ENCODE peak calls at places on chromosomes 2 and 18, in five cellular contexts. One of them, this sample, is unnamed.

GRCh38 chr2:121634354-121635307 is 14.6 kb downstream of the CLASP1 start:
- DNase-seq in WERI-Rb-1: no peak
- DNase-seq in heart left ventricle: no peak
- DNase-seq in tibial artery: no peak
- DNase-seq in endodermal cell: no peak
- DNase-seq in this sample: no peak

GRCh38 chr2:119659601-119660342 is 19.2 kb upstream of the TMEM177 start:
- DNase-seq in WERI-Rb-1: peak; percentile 41
- DNase-seq in heart left ventricle: peak; percentile 25
- DNase-seq in tibial artery: no peak
- DNase-seq in endodermal cell: peak; percentile 85
- DNase-seq in this sample: no peak

GRCh38 chr2:231800493-231801091 is 14.3 kb downstream of the COPS7B start:
- DNase-seq in WERI-Rb-1: peak; percentile 48
- DNase-seq in heart left ventricle: no peak
- DNase-seq in tibial artery: no peak
- DNase-seq in endodermal cell: peak; percentile 84
- DNase-seq in this sample: peak; percentile 60

GRCh38 chr2:231212329-231212845 is 14.0 kb downstream of the ARMC9 start:
- DNase-seq in WERI-Rb-1: no peak
- DNase-seq in heart left ventricle: no peak
- DNase-seq in tibial artery: peak; percentile 47
- DNase-seq in endodermal cell: no peak
- DNase-seq in this sample: no peak

GRCh38 chr2:189528617-189529016 is 52.0 kb downstream of the SLC40A1 start:
- DNase-seq in WERI-Rb-1: no peak
- DNase-seq in heart left ventricle: no peak
- DNase-seq in tibial artery: no peak
- DNase-seq in endodermal cell: no peak
- DNase-seq in this sample: no peak

GRCh38 chr18:6327895-6328623 is 86.7 kb downstream of the L3MBTL4 start:
- DNase-seq in WERI-Rb-1: no peak
- DNase-seq in heart left ventricle: no peak
- DNase-seq in tibial artery: no peak
- DNase-seq in endodermal cell: no peak
- DNase-seq in this sample: no peak

GRCh38 chr2:10302479-10303173 is at the start of gene HPCAL1:
- DNase-seq in WERI-Rb-1: peak; percentile 93
- DNase-seq in heart left ventricle: peak; percentile 90
- DNase-seq in tibial artery: peak; percentile 89
- DNase-seq in endodermal cell: peak; percentile 98
- DNase-seq in this sample: peak; percentile 99

GRCh38 chr18:58716046-58716766 is 44.9 kb downstream of the MALT1 start:
- DNase-seq in WERI-Rb-1: no peak
- DNase-seq in heart left ventricle: no peak
- DNase-seq in tibial artery: no peak
- DNase-seq in endodermal cell: no peak
- DNase-seq in this sample: no peak

GRCh38 chr18:10518595-10519273 is 7.1 kb upstream of the NAPG start:
- DNase-seq in WERI-Rb-1: peak; percentile 85
- DNase-seq in heart left ventricle: peak; percentile 68
- DNase-seq in tibial artery: peak; percentile 78
- DNase-seq in endodermal cell: no peak
- DNase-seq in this sample: peak; percentile 43

GRCh38 chr2:239273280-239274234 is 127.3 kb downstream of the HDAC4 start:
- DNase-seq in WERI-Rb-1: no peak
- DNase-seq in heart left ventricle: no peak
- DNase-seq in tibial artery: peak; percentile 71
- DNase-seq in endodermal cell: no peak
- DNase-seq in this sample: peak; percentile 26

GRCh38 chr2:228731517-228731916 is 539.6 kb downstream of the PID1 start:
- DNase-seq in WERI-Rb-1: no peak
- DNase-seq in heart left ventricle: no peak
- DNase-seq in tibial artery: peak; percentile 53
- DNase-seq in endodermal cell: no peak
- DNase-seq in this sample: no peak

GRCh38 chr18:79945118-79946042 is 6.1 kb downstream of the SLC66A2 start:
- DNase-seq in WERI-Rb-1: peak; percentile 17
- DNase-seq in heart left ventricle: no peak
- DNase-seq in tibial artery: peak; percentile 46
- DNase-seq in endodermal cell: peak; percentile 53
- DNase-seq in this sample: no peak

GRCh38 chr2:1855150-1855549 is 110.8 kb upstream of the PXDN start:
- DNase-seq in WERI-Rb-1: peak; percentile 50
- DNase-seq in heart left ventricle: no peak
- DNase-seq in tibial artery: no peak
- DNase-seq in endodermal cell: peak; percentile 79
- DNase-seq in this sample: peak; percentile 88

GRCh38 chr2:26429779-26430654 is 28.3 kb downstream of the DRC1 start:
- DNase-seq in WERI-Rb-1: no peak
- DNase-seq in heart left ventricle: peak; percentile 48
- DNase-seq in tibial artery: no peak
- DNase-seq in endodermal cell: no peak
- DNase-seq in this sample: no peak

GRCh38 chr2:36587556-36587955 is 10.4 kb downstream of the FEZ2 start:
- DNase-seq in WERI-Rb-1: no peak
- DNase-seq in heart left ventricle: no peak
- DNase-seq in tibial artery: no peak
- DNase-seq in endodermal cell: no peak
- DNase-seq in this sample: no peak

GRCh38 chr2:227115761-227116160 is 48.2 kb downstream of the COL4A4 start:
- DNase-seq in WERI-Rb-1: no peak
- DNase-seq in heart left ventricle: no peak
- DNase-seq in tibial artery: no peak
- DNase-seq in endodermal cell: no peak
- DNase-seq in this sample: no peak

GRCh38 chr2:119491776-119492525 is 32.3 kb downstream of the SCTR start:
- DNase-seq in WERI-Rb-1: no peak
- DNase-seq in heart left ventricle: no peak
- DNase-seq in tibial artery: no peak
- DNase-seq in endodermal cell: peak; percentile 84
- DNase-seq in this sample: peak; percentile 51

GRCh38 chr2:181924336-181924735 is 32.8 kb downstream of the ITPRID2 start:
- DNase-seq in WERI-Rb-1: no peak
- DNase-seq in heart left ventricle: no peak
- DNase-seq in tibial artery: no peak
- DNase-seq in endodermal cell: no peak
- DNase-seq in this sample: no peak

GRCh38 chr2:43657241-43657640 is 19.0 kb downstream of the C1GALT1C1L start:
- DNase-seq in WERI-Rb-1: no peak
- DNase-seq in heart left ventricle: no peak
- DNase-seq in tibial artery: no peak
- DNase-seq in endodermal cell: no peak
- DNase-seq in this sample: no peak

GRCh38 chr2:26542676-26543505 is 65.0 kb upstream of the OTOF start:
- DNase-seq in WERI-Rb-1: no peak
- DNase-seq in heart left ventricle: no peak
- DNase-seq in tibial artery: peak; percentile 35
- DNase-seq in endodermal cell: peak; percentile 49
- DNase-seq in this sample: no peak

GRCh38 chr2:65064728-65065552 is 8.7 kb downstream of the CEP68 start:
- DNase-seq in WERI-Rb-1: peak; percentile 90
- DNase-seq in heart left ventricle: peak; percentile 54
- DNase-seq in tibial artery: peak; percentile 91
- DNase-seq in endodermal cell: peak; percentile 67
- DNase-seq in this sample: peak; percentile 65

GRCh38 chr2:158142568-158143332 is 41.1 kb downstream of the UPP2 start:
- DNase-seq in WERI-Rb-1: no peak
- DNase-seq in heart left ventricle: no peak
- DNase-seq in tibial artery: no peak
- DNase-seq in endodermal cell: no peak
- DNase-seq in this sample: no peak

GRCh38 chr18:48767090-48767670 is 183.6 kb downstream of the SMAD7 start:
- DNase-seq in WERI-Rb-1: no peak
- DNase-seq in heart left ventricle: peak; percentile 63
- DNase-seq in tibial artery: no peak
- DNase-seq in endodermal cell: no peak
- DNase-seq in this sample: no peak

GRCh38 chr2:178414266-178415247 is 36.4 kb downstream of the PRKRA start:
- DNase-seq in WERI-Rb-1: peak; percentile 94
- DNase-seq in heart left ventricle: peak; percentile 91
- DNase-seq in tibial artery: peak; percentile 95
- DNase-seq in endodermal cell: peak; percentile 95
- DNase-seq in this sample: peak; percentile 72

GRCh38 chr2:55620123-55620779 is 2.8 kb upstream of the PPP4R3B start:
- DNase-seq in WERI-Rb-1: peak; percentile 54
- DNase-seq in heart left ventricle: no peak
- DNase-seq in tibial artery: no peak
- DNase-seq in endodermal cell: peak; percentile 68
- DNase-seq in this sample: peak; percentile 35

GRCh38 chr2:113175736-113176695 is 2.2 kb downstream of the PSD4 start:
- DNase-seq in WERI-Rb-1: no peak
- DNase-seq in heart left ventricle: no peak
- DNase-seq in tibial artery: peak; percentile 37
- DNase-seq in endodermal cell: no peak
- DNase-seq in this sample: no peak

GRCh38 chr18:13639196-13639595 is 87.2 kb downstream of the FAM210A start:
- DNase-seq in WERI-Rb-1: no peak
- DNase-seq in heart left ventricle: peak; percentile 50
- DNase-seq in tibial artery: no peak
- DNase-seq in endodermal cell: peak; percentile 22
- DNase-seq in this sample: no peak

GRCh38 chr2:8477511-8478132 is 204.2 kb upstream of the ID2 start:
- DNase-seq in WERI-Rb-1: no peak
- DNase-seq in heart left ventricle: no peak
- DNase-seq in tibial artery: peak; percentile 49
- DNase-seq in endodermal cell: no peak
- DNase-seq in this sample: no peak

GRCh38 chr2:46492301-46492700 is 12.9 kb downstream of the TMEM247 start:
- DNase-seq in WERI-Rb-1: no peak
- DNase-seq in heart left ventricle: no peak
- DNase-seq in tibial artery: no peak
- DNase-seq in endodermal cell: no peak
- DNase-seq in this sample: no peak

GRCh38 chr2:46493241-46493970 is 14.0 kb downstream of the TMEM247 start:
- DNase-seq in WERI-Rb-1: no peak
- DNase-seq in heart left ventricle: no peak
- DNase-seq in tibial artery: no peak
- DNase-seq in endodermal cell: no peak
- DNase-seq in this sample: no peak

GRCh38 chr2:46494596-46494995 is 15.2 kb downstream of the TMEM247 start:
- DNase-seq in WERI-Rb-1: no peak
- DNase-seq in heart left ventricle: no peak
- DNase-seq in tibial artery: no peak
- DNase-seq in endodermal cell: no peak
- DNase-seq in this sample: no peak

GRCh38 chr2:46495347-46496030 is 16.1 kb downstream of the TMEM247 start:
- DNase-seq in WERI-Rb-1: no peak
- DNase-seq in heart left ventricle: no peak
- DNase-seq in tibial artery: no peak
- DNase-seq in endodermal cell: no peak
- DNase-seq in this sample: no peak

DNA sequence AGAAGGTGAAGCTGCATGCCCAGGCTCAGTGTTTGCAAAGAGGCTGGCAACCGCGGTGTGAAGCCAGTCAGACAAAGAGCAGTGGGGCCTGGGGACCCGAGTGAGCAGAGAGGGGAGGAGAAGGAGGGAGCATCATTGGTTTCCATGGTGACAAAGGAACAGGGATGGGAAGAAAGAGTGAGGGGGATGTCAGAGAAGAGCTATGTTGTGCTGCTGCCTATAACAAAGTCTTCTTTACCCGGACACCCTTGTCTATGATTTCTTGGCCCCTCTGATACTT is 14.5 kb downstream of the TMEM247 start:
- DNase-seq in WERI-Rb-1: no peak
- DNase-seq in heart left ventricle: no peak
- DNase-seq in tibial artery: no peak
- DNase-seq in endodermal cell: no peak
- DNase-seq in this sample: peak; percentile 67
- H3K4me3 ChIP-seq in WERI-Rb-1: no peak overlapping the region
- H3K4me3 ChIP-seq in heart left ventricle: no peak overlapping the region
- H3K4me3 ChIP-seq in tibial artery: no peak overlapping the region
- H3K4me3 ChIP-seq in endodermal cell: no peak overlapping the region
- H3K4me3 ChIP-seq in this sample: no peak overlapping the region

GRCh38 chr2:217220228-217221013 is 360.6 kb upstream of the TNP1 start:
- DNase-seq in WERI-Rb-1: no peak
- DNase-seq in heart left ventricle: peak; percentile 18
- DNase-seq in tibial artery: no peak
- DNase-seq in endodermal cell: no peak
- DNase-seq in this sample: no peak
- H3K27me3 ChIP-seq in WERI-Rb-1: no peaks in the 10 kb centered on the region
- H3K27me3 ChIP-seq in heart left ventricle: no peaks in the 10 kb centered on the region
- H3K27me3 ChIP-seq in tibial artery: no peaks in the 10 kb centered on the region
- H3K27me3 ChIP-seq in endodermal cell: no peaks in the 10 kb centered on the region
- H3K27me3 ChIP-seq in this sample: no peaks in the 10 kb centered on the region

DNA sequence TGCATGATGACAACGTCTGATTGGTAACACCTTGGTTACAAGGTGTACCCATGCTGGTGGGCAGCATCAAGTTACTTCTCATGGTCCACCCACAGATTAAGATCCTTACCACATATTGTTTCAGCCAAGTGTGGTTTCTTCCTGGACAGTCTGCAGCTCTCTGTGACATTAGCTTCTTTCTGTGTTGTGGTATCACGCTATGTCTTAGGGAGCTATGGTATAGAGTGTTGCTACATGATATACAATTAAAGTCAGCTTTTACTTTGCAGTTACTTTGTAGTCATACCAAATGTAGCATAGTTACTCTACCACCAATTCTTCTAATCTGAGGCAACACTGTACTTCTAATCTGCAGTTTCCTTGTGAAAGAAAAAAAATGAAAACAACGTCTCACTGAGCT is 48.8 kb downstream of the ZCCHC2 start:
- DNase-seq in WERI-Rb-1: no peak
- DNase-seq in heart left ventricle: no peak
- DNase-seq in tibial artery: no peak
- DNase-seq in endodermal cell: no peak
- DNase-seq in this sample: no peak
- H3K36me3 ChIP-seq in WERI-Rb-1: peaks cover 41% of the 10 kb centered on the region
- H3K36me3 ChIP-seq in heart left ventricle: peaks cover 14% of the 10 kb centered on the region
- H3K36me3 ChIP-seq in tibial artery: peaks cover 85% of the 10 kb centered on the region
- H3K36me3 ChIP-seq in endodermal cell: peaks cover 36% of the 10 kb centered on the region
- H3K36me3 ChIP-seq in this sample: peaks cover 8% of the 10 kb centered on the region

DNA sequence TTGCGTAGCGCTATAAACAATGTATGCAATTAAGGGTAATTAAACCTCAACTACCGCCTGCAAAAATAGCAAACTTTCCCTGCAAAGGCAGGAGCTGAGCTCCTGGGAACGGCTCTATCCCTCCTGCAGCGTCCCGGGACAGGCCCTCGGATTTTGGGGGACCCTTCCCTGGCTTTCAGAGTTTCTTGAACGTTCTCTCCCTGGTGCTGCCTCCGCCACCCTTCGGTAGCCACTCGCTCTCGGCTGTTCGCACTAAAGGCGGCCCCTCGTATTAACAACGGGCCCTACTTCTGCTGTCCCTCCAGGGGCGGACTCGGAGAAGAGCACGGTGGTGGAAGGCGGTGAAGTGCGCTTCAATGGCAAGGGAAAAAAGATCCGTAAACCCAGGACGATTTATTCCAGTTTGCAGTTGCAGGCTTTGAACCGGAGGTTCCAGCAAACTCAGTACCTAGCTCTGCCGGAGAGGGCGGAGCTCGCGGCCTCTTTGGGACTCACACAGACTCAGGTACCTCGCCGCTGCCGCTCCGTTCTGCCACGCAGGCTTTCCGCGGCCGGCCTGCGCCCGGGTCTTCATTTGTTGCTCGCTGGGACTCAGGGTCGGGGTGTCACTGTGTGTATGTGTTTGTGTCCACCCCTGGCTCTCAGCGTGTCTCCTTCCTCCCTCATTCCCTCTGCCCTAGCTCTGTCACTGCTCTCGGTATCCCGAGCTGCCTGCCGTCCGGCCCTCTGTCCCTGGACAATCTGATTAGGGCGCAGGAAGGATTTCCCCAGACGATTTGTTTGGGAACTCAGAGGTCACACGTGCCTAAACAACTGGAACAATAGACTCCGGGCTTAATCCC is 1.3 kb downstream of the DLX1 start:
- DNase-seq in WERI-Rb-1: peak; percentile 55
- DNase-seq in heart left ventricle: no peak
- DNase-seq in tibial artery: no peak
- DNase-seq in endodermal cell: peak; percentile 91
- DNase-seq in this sample: peak; percentile 89
- H3K4me3 ChIP-seq in WERI-Rb-1: peak overlapping the region; percentile 65
- H3K4me3 ChIP-seq in heart left ventricle: no peak overlapping the region
- H3K4me3 ChIP-seq in tibial artery: no peak overlapping the region
- H3K4me3 ChIP-seq in endodermal cell: peak overlapping the region; percentile 61
- H3K4me3 ChIP-seq in this sample: peak overlapping the region; percentile 17